ENCODE peak calls at places on chromosomes 2 and 18, in six cellular contexts. M is glutamatergic neuron, K is pancreas, H is lower lobe of right lung, A is fibroblast of pulmonary artery, Q is GM23338. P is an unnamed sample.

GRCh38 chr2:46888421-46888952 is 27.1 kb downstream of the MCFD2 start:
- DNase-seq in M (no peak), K (no peak), H (no peak), A (no peak), Q (peak; percentile 11), P (no peak)

GRCh38 chr2:241680827-241681599 is 5.6 kb downstream of the DTYMK start:
- DNase-seq in M (no peak), K (no peak), H (no peak), A (peak; percentile 94), Q (no peak), P (no peak)

GRCh38 chr2:48287971-48288370 is 242.0 kb upstream of the STON1 start:
- DNase-seq in M (no peak), K (no peak), H (no peak), A (no peak), Q (no peak), P (no peak)

GRCh38 chr2:85231242-85231805 is 96.5 kb downstream of the TGOLN2 start:
- DNase-seq in M (no peak), K (no peak), H (no peak), A (no peak), Q (peak; percentile 79), P (no peak)

GRCh38 chr2:83435989-83436388 is 1023.1 kb downstream of the SUCLG1 start:
- DNase-seq in M (no peak), K (no peak), H (no peak), A (no peak), Q (no peak), P (no peak)

GRCh38 chr18:71398530-71398929 is 1109.7 kb downstream of the SOCS6 start:
- DNase-seq in M (peak; percentile 57), K (no peak), H (no peak), A (peak; percentile 56), Q (peak; percentile 1), P (peak; percentile 9)

GRCh38 chr2:133135035-133135654 is 433.1 kb downstream of the NCKAP5 start:
- DNase-seq in M (no peak), K (no peak), H (no peak), A (no peak), Q (no peak), P (no peak)

GRCh38 chr2:42372801-42373200 is 11.8 kb upstream of the COX7A2L start:
- DNase-seq in M (no peak), K (no peak), H (no peak), A (no peak), Q (no peak), P (no peak)

GRCh38 chr2:16625201-16625729 is 40.4 kb downstream of the CYRIA start:
- DNase-seq in M (no peak), K (no peak), H (peak; percentile 59), A (peak; percentile 56), Q (peak; percentile 61), P (no peak)

GRCh38 chr2:136117909-136118818 is at the start of gene CXCR4:
- DNase-seq in M (peak; percentile 90), K (peak; percentile 85), H (peak; percentile 87), A (peak; percentile 26), Q (peak; percentile 91), P (peak; percentile 86)

GRCh38 chr2:207239222-207239674 is 73.5 kb upstream of the KLF7 start:
- DNase-seq in M (no peak), K (no peak), H (peak; percentile 66), A (peak; percentile 100), Q (no peak), P (no peak)

GRCh38 chr2:120403261-120403660 is 57.3 kb downstream of the INHBB start:
- DNase-seq in M (no peak), K (no peak), H (no peak), A (no peak), Q (no peak), P (no peak)

GRCh38 chr2:23504591-23504990 is 119.6 kb downstream of the KLHL29 start:
- DNase-seq in M (peak; percentile 4), K (no peak), H (peak; percentile 39), A (no peak), Q (no peak), P (no peak)

GRCh38 chr18:77650799-77651385 is 401.2 kb downstream of the GALR1 start:
- DNase-seq in M (peak; percentile 96), K (peak; percentile 95), H (peak; percentile 76), A (peak; percentile 30), Q (peak; percentile 82), P (peak; percentile 88)

GRCh38 chr2:177393381-177393780 is 808 bp downstream of the AGPS start:
- DNase-seq in M (no peak), K (no peak), H (no peak), A (no peak), Q (no peak), P (no peak)

GRCh38 chr2:19738707-19739106 is 163.1 kb downstream of the TTC32 start:
- DNase-seq in M (no peak), K (no peak), H (no peak), A (peak; percentile 34), Q (no peak), P (no peak)

GRCh38 chr18:22417496-22418188 is at the start of gene CTAGE1:
- DNase-seq in M (no peak), K (no peak), H (no peak), A (no peak), Q (peak; percentile 90), P (no peak)

GRCh38 chr2:114862234-114862633 is 419.8 kb downstream of the DPP10 start:
- DNase-seq in M (no peak), K (no peak), H (no peak), A (no peak), Q (no peak), P (no peak)

GRCh38 chr2:196171248-196171871 is at the start of gene STK17B:
- DNase-seq in M (peak; percentile 95), K (peak; percentile 97), H (peak; percentile 96), A (peak; percentile 93), Q (peak; percentile 96), P (peak; percentile 79)
- TF ChIP-seq CTCF in M (no peak), K (no peak), H (no peak), A (no peak), Q (no peak), P (peak; percentile 37)

DNA sequence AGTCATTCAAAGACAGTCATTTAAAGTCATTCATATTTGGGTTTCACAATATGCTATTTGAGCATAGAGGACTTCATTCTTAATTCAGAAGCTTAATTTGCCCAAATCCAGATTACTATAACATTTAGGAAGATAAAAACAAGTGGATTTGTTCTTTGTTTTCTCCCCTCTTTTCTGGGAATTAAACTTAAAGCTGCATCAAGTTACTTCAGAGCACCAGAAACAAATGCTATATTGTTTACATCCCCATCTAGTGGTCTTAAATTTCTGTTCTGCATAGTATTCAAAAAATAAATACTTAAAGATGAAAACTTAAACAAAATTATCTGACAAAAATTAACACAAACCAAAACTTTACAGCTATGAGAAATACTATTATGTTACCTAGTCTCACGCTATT is 34.7 kb upstream of the MARCHF7 start:
- DNase-seq in M (no peak), K (no peak), H (no peak), A (peak; percentile 57), Q (no peak), P (no peak)
- TF ChIP-seq CTCF in M (no peak), K (no peak), H (no peak), A (peak; percentile 42), Q (peak; percentile 29), P (no peak)

DNA sequence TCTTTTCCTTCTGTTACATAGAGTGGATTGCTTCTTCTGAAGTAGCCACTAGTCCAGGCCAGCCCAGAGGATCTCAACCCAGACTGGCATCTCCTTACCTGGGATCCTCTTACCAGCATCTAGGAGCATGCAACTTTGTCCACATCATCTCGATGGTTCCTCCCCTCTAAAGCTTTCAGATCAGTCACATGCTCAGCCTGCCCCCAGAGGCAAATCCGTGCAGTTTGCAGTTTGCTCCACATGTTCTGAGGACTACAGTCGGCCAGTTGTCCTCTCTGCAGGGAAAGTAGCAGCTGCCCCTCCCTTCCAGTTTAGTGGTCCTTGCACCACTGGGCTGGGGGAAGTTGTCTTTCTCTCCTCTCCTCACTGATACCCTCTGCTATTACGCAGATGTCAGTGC is 259.8 kb upstream of the APCDD1 start:
- DNase-seq in M (no peak), K (no peak), H (no peak), A (no peak), Q (no peak), P (no peak)
- TF ChIP-seq CTCF in M (no peak), K (no peak), H (no peak), A (peak; percentile 4), Q (peak; percentile 12), P (no peak)

DNA sequence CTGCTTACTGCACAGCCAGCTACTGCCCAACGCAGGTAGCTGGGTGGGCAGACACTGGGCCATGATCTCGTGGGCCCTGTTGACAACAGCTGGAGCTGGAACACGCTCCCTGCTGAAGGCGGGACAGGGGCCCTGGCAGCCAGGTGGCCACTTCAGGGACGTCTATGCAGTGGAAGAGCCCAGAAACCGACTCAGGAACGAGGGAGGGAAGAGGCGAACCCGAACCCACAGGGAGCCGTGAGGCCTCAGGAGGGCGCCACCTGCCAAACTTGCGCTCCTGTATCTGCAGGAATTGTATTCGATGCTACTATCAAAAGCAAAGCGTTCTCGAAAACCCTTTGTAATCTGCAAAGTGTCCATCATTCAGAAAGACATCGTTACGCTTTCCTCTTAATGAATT is 198.4 kb downstream of the EIPR1 start:
- DNase-seq in M (peak; percentile 59), K (peak; percentile 50), H (no peak), A (no peak), Q (peak; percentile 79), P (no peak)
- TF ChIP-seq CTCF in M (peak; percentile 39), K (no peak), H (no peak), A (no peak), Q (peak; percentile 70), P (no peak)

GRCh38 chr18:68627812-68628211 is 87.1 kb downstream of the TMX3 start:
- DNase-seq in M (no peak), K (no peak), H (no peak), A (no peak), Q (no peak), P (no peak)

DNA sequence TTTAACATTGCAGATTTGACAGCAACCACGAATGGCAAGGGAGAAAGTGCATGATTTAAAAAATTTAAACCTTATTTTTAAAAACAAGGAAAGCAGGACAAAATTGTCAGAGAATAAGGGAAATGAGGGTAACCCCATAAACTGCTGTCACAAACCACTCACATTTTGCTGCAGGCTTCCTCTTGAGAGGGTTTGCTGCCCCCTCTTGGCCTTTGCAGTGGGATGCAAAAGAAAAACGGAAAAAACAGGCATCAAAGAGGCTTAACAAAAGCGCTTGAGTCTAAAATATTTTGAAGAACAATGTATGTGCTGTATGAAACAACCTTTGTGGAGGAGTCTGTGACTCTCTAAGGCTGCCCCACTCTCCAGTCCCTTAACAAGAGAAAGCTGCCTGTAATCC is 91.6 kb downstream of the TMX3 start:
- DNase-seq in M (peak; percentile 72), K (no peak), H (no peak), A (peak; percentile 86), Q (peak; percentile 87), P (peak; percentile 55)
- TF ChIP-seq CTCF in M (peak; percentile 74), K (peak; percentile 34), H (peak; percentile 65), A (peak; percentile 88), Q (peak; percentile 98), P (peak; percentile 88)